ENCODE peak calls at places on chromosome 7, in four cellular contexts. O is upper lobe of left lung, F is AG09319, M is nephron progenitor cell. Z is an unnamed sample.

GRCh38 chr7:90425376-90425775 is 22.1 kb downstream of the CLDN12 start:
- DNase-seq in F (no peak), M (no peak), O (no peak), Z (no peak)

GRCh38 chr7:158829021-158829341 is 328 bp downstream of the ESYT2 start:
- DNase-seq in M (no peak), F (peak), O (peak), Z (no peak)

GRCh38 chr7:37145682-37146081 is 303.0 kb downstream of the ELMO1 start:
- DNase-seq in O (no peak), M (no peak), F (no peak), Z (no peak)

GRCh38 chr7:106775552-106775936 is 89.5 kb upstream of the PIK3CG start:
- DNase-seq in F (no peak), O (no peak), M (no peak), Z (no peak)

GRCh38 chr7:40205992-40206391 is 71.2 kb downstream of the SUGCT start:
- DNase-seq in F (no peak), M (no peak), O (no peak), Z (no peak)

GRCh38 chr7:134448359-134449229 is 10.3 kb downstream of the AKR1B1 start:
- DNase-seq in F (peak), M (no peak), O (no peak), Z (no peak)

GRCh38 chr7:135385209-135385608 is 124.7 kb downstream of the CNOT4 start:
- DNase-seq in O (no peak), M (no peak), F (no peak), Z (no peak)

GRCh38 chr7:29881724-29882123 is 75.4 kb downstream of the WIPF3 start:
- DNase-seq in M (peak), F (no peak), O (no peak), Z (no peak)

GRCh38 chr7:47551550-47552121 is 30.3 kb downstream of the TNS3 start:
- DNase-seq in M (no peak), F (no peak), O (no peak), Z (no peak)

GRCh38 chr7:120654241-120654640 is 203.7 kb downstream of the TSPAN12 start:
- DNase-seq in F (no peak), O (no peak), M (no peak), Z (no peak)

GRCh38 chr7:17058568-17058967 is 176.8 kb upstream of the AGR3 start:
- DNase-seq in F (no peak), M (no peak), O (no peak), Z (no peak)

GRCh38 chr7:31305260-31305659 is 35.3 kb downstream of the NEUROD6 start:
- DNase-seq in O (no peak), F (no peak), M (no peak), Z (no peak)

GRCh38 chr7:8379264-8379663 is 54.1 kb upstream of the NXPH1 start:
- DNase-seq in M (peak), F (no peak), O (no peak), Z (no peak)

GRCh38 chr7:70657989-70658578 is 473.9 kb upstream of the GALNT17 start:
- DNase-seq in O (no peak), F (no peak), M (no peak), Z (no peak)

GRCh38 chr7:141362580-141363435 is 188.4 kb upstream of the AGK start:
- DNase-seq in M (no peak), O (no peak), F (no peak), Z (no peak)

GRCh38 chr7:38321515-38321944 is 48.1 kb upstream of the TARP start:
- DNase-seq in M (no peak), F (peak), O (no peak), Z (no peak)

GRCh38 chr7:71439316-71439715 is 307.4 kb downstream of the GALNT17 start:
- DNase-seq in M (no peak), F (no peak), O (no peak), Z (no peak)

GRCh38 chr7:41930538-41931262 is 227.8 kb upstream of the INHBA start:
- DNase-seq in F (no peak), M (no peak), O (no peak), Z (no peak)

GRCh38 chr7:157005456-157006204 is 4.8 kb downstream of the MNX1 start:
- DNase-seq in O (no peak), M (no peak), F (no peak), Z (no peak)

GRCh38 chr7:149415391-149416068 is 45.3 kb downstream of the ZNF777 start:
- DNase-seq in F (no peak), O (no peak), M (no peak), Z (no peak)

GRCh38 chr7:21999896-22000295 is 54.2 kb upstream of the CDCA7L start:
- DNase-seq in F (no peak), O (no peak), M (no peak), Z (no peak)

GRCh38 chr7:64888901-64889685 is 14.0 kb upstream of the ZNF273 start:
- DNase-seq in O (peak), F (no peak), M (peak), Z (no peak)

GRCh38 chr7:151058766-151059361 is 525 bp upstream of the SLC4A2 start:
- DNase-seq in M (no peak), F (no peak), O (no peak), Z (no peak)
- TF ChIP-seq CTCF in M (no peak), F (no peak), O (no peak), Z (no peak)

GRCh38 chr7:27165089-27165654 is at the start of gene HOXA9:
- DNase-seq in F (no peak), O (peak), M (peak), Z (peak)
- TF ChIP-seq CTCF in F (no peak), O (no peak), M (no peak), Z (no peak)

DNA sequence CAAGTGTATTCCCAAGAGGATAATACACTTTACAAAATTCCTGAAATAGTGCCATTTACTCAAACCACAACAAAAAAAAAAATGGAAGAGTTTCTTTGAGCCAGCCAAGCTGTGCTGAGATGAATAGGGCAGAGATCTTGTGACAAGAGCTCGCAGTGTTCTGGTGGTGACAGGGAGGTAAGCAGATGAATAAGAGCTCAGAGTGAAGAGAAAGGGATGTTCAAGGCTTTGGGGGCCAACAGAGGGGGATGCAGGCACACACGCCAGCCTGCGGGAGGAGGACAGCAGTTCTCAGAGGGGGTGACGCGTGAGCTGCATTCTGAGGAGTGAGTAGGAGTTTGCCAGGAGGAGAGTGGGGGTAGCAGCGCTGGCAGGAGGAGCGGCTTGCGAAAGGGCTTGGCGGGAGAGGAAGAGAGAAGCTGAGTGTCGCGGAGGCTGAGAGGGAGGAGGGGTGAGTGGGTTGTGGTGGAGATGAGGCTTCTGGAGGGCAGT is 194.4 kb upstream of the IMMP2L start:
- DNase-seq in O (no peak), M (peak), F (peak), Z (no peak)
- TF ChIP-seq CTCF in O (no peak), M (no peak), F (no peak), Z (no peak)

DNA sequence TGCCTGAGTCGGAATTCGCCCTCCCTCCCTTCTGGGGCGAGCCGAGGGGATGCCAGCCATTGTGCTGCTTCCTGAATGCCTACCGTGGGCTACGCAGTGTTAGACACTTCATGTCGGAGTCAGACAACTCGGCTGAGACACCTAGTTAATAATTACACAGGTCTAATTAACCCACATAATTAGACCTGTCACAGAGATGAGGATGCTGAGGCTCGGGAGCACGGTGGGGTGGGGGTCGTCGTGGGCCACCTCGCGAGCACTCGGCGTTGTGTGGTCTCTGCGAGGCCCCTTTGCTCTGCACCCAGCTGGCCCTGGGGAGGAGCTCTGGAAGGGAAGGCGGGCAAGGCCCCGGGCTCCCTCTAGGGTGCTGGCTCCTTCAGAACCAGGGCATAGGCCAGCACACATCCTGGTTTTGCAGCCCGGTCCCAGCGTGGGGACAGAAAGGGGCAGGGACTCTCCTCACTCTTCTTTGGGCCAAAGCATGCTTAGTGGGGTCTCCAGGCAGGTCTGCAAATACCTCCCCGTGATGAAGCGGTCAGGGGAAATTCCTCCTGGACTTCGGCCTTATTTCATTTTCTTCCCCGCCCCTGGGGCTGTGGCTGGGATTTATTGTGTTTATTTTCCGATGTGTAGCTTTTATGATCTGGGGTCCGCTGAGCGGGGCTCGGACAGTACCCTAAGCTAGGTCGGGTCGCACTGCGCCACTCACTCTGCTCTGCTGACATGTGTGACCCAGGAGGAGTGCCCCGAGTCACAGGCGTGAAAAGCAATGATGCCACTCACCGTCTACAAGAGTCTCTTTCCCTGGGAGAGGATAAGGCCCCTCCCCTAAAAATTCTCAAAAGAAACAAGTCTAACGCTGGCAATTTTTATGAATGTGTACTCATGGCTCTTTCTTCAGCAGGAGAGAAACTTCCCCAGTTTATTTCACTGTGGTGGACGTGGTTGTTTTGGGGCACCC is 4.9 kb upstream of the FOXL3 start:
- DNase-seq in O (no peak), F (no peak), M (no peak), Z (no peak)
- TF ChIP-seq CTCF in O (no peak), F (no peak), M (no peak), Z (no peak)

Z was measured in activated B cell treated with CpG ODN at 0.5 μM for 24 hours.